ENCODE peak calls at places on chromosome 20, in four cellular contexts. M is adipocyte, C is posterior vena cava, G is NCI-H1417. F is an unnamed sample.

GRCh38 chr20:23193985-23194384 is 107.9 kb upstream of the CD93 start:
- DNase-seq in M (no peak), C (no peak), G (no peak), F (peak; percentile 25)

GRCh38 chr20:4040283-4041179 is 25.2 kb upstream of the RNF24 start:
- DNase-seq in M (no peak), C (no peak), G (no peak), F (no peak)

GRCh38 chr20:58713801-58714339 is 21.3 kb downstream of the NPEPL1 start:
- DNase-seq in M (no peak), C (peak; percentile 70), G (no peak), F (no peak)

GRCh38 chr20:55090301-55090700 is 614.9 kb downstream of the DOK5 start:
- DNase-seq in M (no peak), C (no peak), G (peak; percentile 31), F (no peak)

GRCh38 chr20:54138427-54138826 is 35.4 kb downstream of the CYP24A1 start:
- DNase-seq in M (no peak), C (no peak), G (no peak), F (no peak)

GRCh38 chr20:10642859-10643559 is 30.8 kb downstream of the JAG1 start:
- DNase-seq in M (no peak), C (no peak), G (peak; percentile 19), F (no peak)

GRCh38 chr20:58910473-58910872 is 58.0 kb downstream of the GNAS start:
- DNase-seq in M (no peak), C (no peak), G (no peak), F (no peak)

GRCh38 chr20:59017493-59018231 is 1.6 kb upstream of the TUBB1 start:
- DNase-seq in M (no peak), C (peak; percentile 53), G (no peak), F (no peak)

GRCh38 chr20:43538855-43539700 is 19.7 kb upstream of the SGK2 start:
- DNase-seq in M (peak; percentile 37), C (no peak), G (no peak), F (no peak)

GRCh38 chr20:50680106-50680960 is 11.0 kb downstream of the RIPOR3 start:
- DNase-seq in M (peak; percentile 60), C (no peak), G (no peak), F (no peak)

GRCh38 chr20:61957961-61958715 is 107.5 kb downstream of the TAF4 start:
- DNase-seq in M (no peak), C (no peak), G (no peak), F (no peak)

GRCh38 chr20:57735831-57736737 is 26.3 kb upstream of the PMEPA1 start:
- DNase-seq in M (no peak), C (no peak), G (no peak), F (no peak)

GRCh38 chr20:30811896-30812671 is 445.4 kb upstream of the DEFB115 start:
- DNase-seq in M (peak; percentile 35), C (peak; percentile 88), G (peak; percentile 83), F (peak; percentile 89)

GRCh38 chr20:59835057-59835447 is 98.4 kb downstream of the SYCP2 start:
- DNase-seq in M (no peak), C (no peak), G (peak; percentile 82), F (no peak)

GRCh38 chr20:35630636-35631035 is 15.0 kb downstream of the SPAG4 start:
- DNase-seq in M (no peak), C (no peak), G (no peak), F (no peak)

GRCh38 chr20:15220778-15221565 is 883.6 kb upstream of the FLRT3 start:
- DNase-seq in M (no peak), C (no peak), G (no peak), F (no peak)

GRCh38 chr20:34570859-34571306 is 12.4 kb downstream of the MAP1LC3A start:
- DNase-seq in M (peak; percentile 7), C (peak; percentile 23), G (peak; percentile 65), F (no peak)